ENCODE peak calls at places on chromosomes 12 and 14, in nine cellular contexts. N, T, Z, E, H, B, W, Y and P are unnamed samples. For H3K27me3 and H3K4me1, the result is how much of the 10 kb centered on the place peaks cover.

GRCh38 chr12:49369723-49370145 is 2.5 kb downstream of the SPATS2 start:
- DNase-seq in N (peak), T (peak), Z (peak), E (peak), H (no peak), B (peak), W (no peak), Y (no peak), P (no peak)

GRCh38 chr14:70416322-70416716 is 571 bp downstream of the SYNJ2BP start:
- DNase-seq in N (no peak), T (no peak), Z (no peak), E (peak), H (no peak), B (no peak), W (no peak), Y (no peak), P (no peak)

GRCh38 chr12:120230326-120230973 is 29.5 kb upstream of the RPLP0 start:
- DNase-seq in N (peak), T (peak), Z (peak), E (peak), H (peak), B (no peak), W (peak), Y (no peak), P (peak)

GRCh38 chr12:113221997-113222729 is 899 bp downstream of the TPCN1 start:
- DNase-seq in N (no peak), T (no peak), Z (no peak), E (no peak), H (no peak), B (no peak), W (no peak), Y (no peak), P (no peak)

GRCh38 chr12:117933545-117933944 is 35.2 kb downstream of the KSR2 start:
- DNase-seq in N (no peak), T (no peak), Z (no peak), E (no peak), H (no peak), B (no peak), W (no peak), Y (no peak), P (no peak)

GRCh38 chr14:58587271-58587670 is 50.5 kb upstream of the DACT1 start:
- DNase-seq in N (no peak), T (no peak), Z (no peak), E (peak), H (no peak), B (no peak), W (no peak), Y (no peak), P (no peak)

GRCh38 chr12:106030210-106031175 is 108.3 kb downstream of the NUAK1 start:
- DNase-seq in N (peak), T (no peak), Z (no peak), E (peak), H (no peak), B (no peak), W (no peak), Y (no peak), P (no peak)

GRCh38 chr12:62724947-62725447 is 210.0 kb downstream of the PPM1H start:
- DNase-seq in N (peak), T (no peak), Z (no peak), E (peak), H (peak), B (no peak), W (no peak), Y (no peak), P (peak)

GRCh38 chr12:15209782-15210181 is 11.4 kb downstream of the RERG start:
- DNase-seq in N (no peak), T (no peak), Z (no peak), E (peak), H (no peak), B (no peak), W (no peak), Y (no peak), P (no peak)

GRCh38 chr12:48219635-48220034 is 16.5 kb upstream of the OR10AD1 start:
- DNase-seq in N (no peak), T (no peak), Z (no peak), E (no peak), H (no peak), B (no peak), W (no peak), Y (no peak), P (no peak)

GRCh38 chr14:65332141-65332871 is 80.2 kb upstream of the FUT8 start:
- DNase-seq in N (no peak), T (no peak), Z (no peak), E (no peak), H (no peak), B (no peak), W (no peak), Y (no peak), P (no peak)

GRCh38 chr12:561116-561705 is 101.5 kb downstream of the B4GALNT3 start:
- DNase-seq in N (no peak), T (peak), Z (no peak), E (no peak), H (no peak), B (peak), W (no peak), Y (no peak), P (no peak)

GRCh38 chr14:86766469-86766868 is 1226.5 kb downstream of the GALC start:
- DNase-seq in N (no peak), T (no peak), Z (no peak), E (no peak), H (no peak), B (no peak), W (no peak), Y (no peak), P (no peak)

GRCh38 chr14:76953196-76953945 is 75.1 kb downstream of the IRF2BPL start:
- DNase-seq in N (peak), T (peak), Z (peak), E (peak), H (peak), B (peak), W (peak), Y (no peak), P (peak)

GRCh38 chr12:4012977-4013968 is 140.1 kb upstream of the PARP11 start:
- DNase-seq in N (no peak), T (no peak), Z (no peak), E (no peak), H (no peak), B (no peak), W (no peak), Y (no peak), P (no peak)

GRCh38 chr12:105775351-105775750 is 363.4 kb downstream of the NUAK1 start:
- DNase-seq in N (no peak), T (no peak), Z (no peak), E (peak), H (no peak), B (no peak), W (no peak), Y (no peak), P (no peak)

GRCh38 chr12:8996682-8997405 is 7.5 kb downstream of the KLRG1 start:
- DNase-seq in N (peak), T (no peak), Z (no peak), E (peak), H (no peak), B (no peak), W (no peak), Y (no peak), P (no peak)

GRCh38 chr14:74622257-74622656 is 10.2 kb upstream of the LTBP2 start:
- DNase-seq in N (no peak), T (peak), Z (no peak), E (no peak), H (no peak), B (no peak), W (no peak), Y (no peak), P (no peak)

DNA sequence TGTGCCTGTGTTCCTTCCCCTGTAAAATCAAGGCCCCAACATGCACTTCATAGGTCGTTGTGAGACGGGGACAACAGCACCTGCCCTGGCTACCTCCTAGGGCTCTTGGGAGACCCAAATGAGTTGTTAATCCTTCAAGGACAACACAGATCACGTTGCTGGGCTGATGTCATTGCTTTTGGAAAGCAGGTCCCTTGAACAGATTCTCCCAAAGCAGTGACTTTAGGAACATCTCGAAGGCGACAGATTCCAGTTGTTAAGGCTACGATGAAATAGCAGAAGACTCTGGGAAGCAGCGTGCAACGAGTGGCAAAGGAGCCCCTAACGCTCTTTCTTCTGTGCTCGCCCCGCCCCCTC is 26.2 kb upstream of the MAP1LC3B2 start:
- DNase-seq in N (no peak), T (no peak), Z (no peak), E (no peak), H (no peak), B (no peak), W (no peak), Y (no peak), P (no peak)
- H3K27me3 ChIP-seq in N (under half), T (under half), Z (under half), E (under half), H (under half), B (under half), W (under half), Y (under half), P (under half)

DNA sequence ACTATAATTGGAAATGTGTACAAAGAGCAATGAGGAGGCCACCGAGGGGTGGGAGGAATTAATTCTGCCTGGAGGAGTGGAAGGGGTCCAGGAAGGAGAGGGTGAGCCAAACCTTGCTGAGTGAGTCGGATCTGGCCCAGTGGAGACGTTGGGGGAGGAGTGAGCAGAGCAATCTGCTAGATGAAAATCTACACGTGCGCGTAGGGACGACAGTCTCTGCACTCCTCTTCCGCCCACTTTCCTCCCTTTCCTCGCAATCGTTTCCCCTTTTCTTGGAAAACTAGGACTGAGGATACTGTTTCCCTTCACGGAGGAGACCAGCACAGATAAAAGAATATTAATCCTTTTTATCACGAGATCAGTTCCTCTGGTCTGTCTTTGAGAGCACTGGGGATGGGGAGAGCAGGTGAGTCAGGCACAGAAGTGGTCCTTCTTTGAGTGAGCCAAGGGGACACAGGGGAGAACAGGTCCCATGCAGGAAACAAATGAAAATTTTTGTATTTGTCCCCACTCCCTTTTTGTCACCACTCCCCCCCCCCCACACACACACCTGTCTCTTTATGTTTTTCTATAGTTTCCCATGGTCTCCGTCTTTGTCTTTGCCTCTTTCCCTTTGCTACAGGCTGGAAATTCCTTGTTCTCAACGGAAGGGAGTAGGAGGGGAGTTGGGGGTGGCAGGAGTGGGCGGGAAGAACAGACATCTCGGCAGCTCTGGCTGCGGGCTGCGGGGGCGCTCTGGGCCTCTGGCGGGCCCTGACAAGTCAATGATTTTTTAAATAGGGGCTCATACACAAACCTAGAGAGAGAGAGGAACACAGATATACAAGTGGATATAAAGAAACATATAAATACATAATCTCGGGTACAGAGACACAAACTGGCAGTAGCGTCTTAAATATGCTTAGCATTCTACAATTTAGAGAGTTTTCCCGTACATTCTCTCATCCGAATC is 2.6 kb upstream of the NAB2 start:
- DNase-seq in N (peak), T (peak), Z (peak), E (peak), H (no peak), B (peak), W (peak), Y (no peak), P (no peak)
- H3K27ac ChIP-seq in N (peak), T (peak), Z (peak), E (peak), H (peak), B (peak), W (peak), Y (peak), P (peak)

DNA sequence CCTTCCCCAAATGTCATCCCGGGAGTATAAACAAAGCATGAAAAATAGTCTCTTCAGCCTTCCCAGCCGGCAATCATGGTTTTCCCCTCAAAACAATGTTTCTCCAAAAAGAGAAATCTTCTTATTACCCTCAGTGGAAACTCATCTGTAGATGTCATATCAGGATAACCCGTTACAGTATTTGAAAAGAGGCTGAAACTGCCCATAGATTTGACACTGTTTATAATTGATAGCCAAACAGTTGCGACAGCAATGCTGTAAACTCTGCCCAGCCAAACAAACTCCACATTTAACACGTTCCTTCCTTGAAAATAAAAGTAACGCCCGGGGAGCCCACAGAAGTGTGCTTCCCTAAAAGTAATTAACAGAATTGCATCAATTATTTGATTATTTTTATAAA is 201.3 kb upstream of the FOXN3 start:
- DNase-seq in N (peak), T (no peak), Z (no peak), E (no peak), H (no peak), B (no peak), W (no peak), Y (no peak), P (no peak)
- H3K4me1 ChIP-seq in N (under half), T (under half), Z (under half), E (under half), H (under half), B (half or more), W (under half), Y (half or more), P (under half)

DNA sequence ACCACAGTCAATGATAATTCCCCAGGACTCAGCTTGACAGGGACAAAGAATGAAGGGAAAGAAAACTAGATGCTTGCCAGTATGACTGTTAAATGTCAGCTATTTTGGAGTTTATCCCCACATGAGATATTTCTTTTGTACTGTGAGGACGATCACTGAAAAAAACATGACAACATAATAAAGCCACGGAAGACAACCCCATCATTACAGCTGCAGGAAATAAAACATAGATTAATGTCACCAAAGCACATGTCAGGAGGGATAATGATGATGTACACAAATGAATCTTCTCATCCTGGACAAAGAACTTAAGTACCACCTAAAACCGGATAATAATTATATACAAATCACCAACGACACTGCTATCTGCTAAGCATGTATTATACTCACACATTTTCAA is 84.6 kb upstream of the GRIP1 start:
- DNase-seq in N (no peak), T (no peak), Z (no peak), E (no peak), H (no peak), B (no peak), W (no peak), Y (no peak), P (no peak)
- H3K27me3 ChIP-seq in N (under half), T (under half), Z (under half), E (under half), H (under half), B (under half), W (under half), Y (under half), P (under half)

DNA sequence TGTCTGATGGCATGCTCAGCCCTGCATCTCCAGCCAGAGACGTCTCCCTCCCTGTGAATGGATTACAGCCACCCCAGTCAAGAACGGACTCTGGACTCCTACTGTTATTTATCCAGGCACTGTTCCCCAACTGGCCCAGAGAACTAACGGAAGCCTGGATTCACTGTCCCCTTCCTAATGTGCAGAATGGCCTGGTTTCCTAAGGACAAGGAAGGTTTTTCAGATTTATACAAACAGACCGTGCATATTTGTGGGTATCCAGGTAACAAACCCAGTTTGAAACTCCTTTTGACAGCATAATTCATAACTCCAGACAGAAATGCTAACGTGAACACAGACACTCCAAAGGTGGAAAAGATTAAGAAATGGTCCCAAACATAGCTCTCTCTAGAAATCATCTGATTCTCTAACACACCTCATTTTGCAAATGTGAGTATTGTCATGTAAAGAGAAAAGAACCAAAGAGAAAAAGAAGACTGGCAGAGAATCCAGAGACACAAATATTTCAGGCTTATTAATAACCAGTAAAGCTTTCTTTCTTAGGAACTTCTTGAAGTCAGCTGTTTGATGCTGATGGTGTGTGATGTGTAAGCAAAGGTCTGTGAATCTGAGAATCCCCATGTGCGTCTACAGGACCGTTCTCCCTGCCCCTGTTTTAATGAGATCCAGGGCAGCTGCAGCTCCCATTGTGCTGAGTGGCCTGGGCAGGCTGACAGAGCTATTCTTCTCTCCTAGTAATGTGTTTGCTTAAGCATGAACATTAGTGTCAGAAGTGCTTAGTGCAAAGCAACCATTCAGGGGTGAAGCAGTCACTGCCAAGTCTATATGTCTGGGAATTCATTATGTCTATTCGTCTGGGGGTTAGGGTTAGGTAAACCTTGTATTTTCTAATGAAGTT is 86.8 kb upstream of the HIF1A start:
- DNase-seq in N (no peak), T (no peak), Z (no peak), E (peak), H (no peak), B (no peak), W (no peak), Y (no peak), P (no peak)
- H3K27ac ChIP-seq in N (peak), T (no peak), Z (no peak), E (no peak), H (no peak), B (peak), W (no peak), Y (no peak), P (peak)